ENCODE peak calls at places on chromosomes 7 and 10, in four cellular contexts. R, W, G and K are unnamed samples.

GRCh38 chr10:69572159-69573055 is 815 bp downstream of the NEUROG3 start:
- DNase-seq in G (no peak), W (no peak), R (peak), K (no peak)

GRCh38 chr10:71767420-71768035 is 5.8 kb downstream of the VSIR start:
- DNase-seq in W (no peak), G (no peak), R (no peak), K (no peak)

GRCh38 chr10:12638103-12638502 is 288.8 kb downstream of the CAMK1D start:
- DNase-seq in G (no peak), R (peak), W (no peak), K (no peak)

GRCh38 chr10:79399242-79399831 is 46.1 kb downstream of the ZCCHC24 start:
- DNase-seq in G (peak), W (no peak), R (peak), K (no peak)

GRCh38 chr7:46396501-46396900 is 475.4 kb upstream of the IGFBP3 start:
- DNase-seq in G (no peak), R (no peak), W (no peak), K (no peak)

GRCh38 chr7:108486291-108486966 is 30.2 kb upstream of the NRCAM start:
- DNase-seq in G (no peak), R (no peak), W (no peak), K (no peak)

GRCh38 chr10:188546-188945 is 53.3 kb downstream of the ZMYND11 start:
- DNase-seq in W (no peak), R (no peak), G (no peak), K (no peak)

GRCh38 chr10:99661370-99661749 is 2.1 kb downstream of the ENTPD7 start:
- DNase-seq in W (no peak), G (no peak), R (no peak), K (peak)

GRCh38 chr7:7265057-7265456 is 82.7 kb downstream of the C1GALT1 start:
- DNase-seq in R (no peak), W (peak), G (no peak), K (no peak)

GRCh38 chr10:4033341-4033896 is 248.4 kb upstream of the KLF6 start:
- DNase-seq in W (no peak), G (no peak), R (no peak), K (no peak)

GRCh38 chr10:97332586-97333350 is 1.8 kb downstream of the FRAT2 start:
- DNase-seq in G (peak), R (no peak), W (no peak), K (peak)

GRCh38 chr10:18332048-18332447 is 191.8 kb downstream of the CACNB2 start:
- DNase-seq in R (no peak), W (no peak), G (no peak), K (no peak)

GRCh38 chr7:125675169-125675568 is 745.5 kb upstream of the POT1 start:
- DNase-seq in G (no peak), W (no peak), R (no peak), K (no peak)

GRCh38 chr7:140458191-140458590 is 21.1 kb downstream of the MKRN1 start:
- DNase-seq in R (no peak), G (no peak), W (no peak), K (no peak)

GRCh38 chr10:66440562-66440961 is 485.3 kb upstream of the LRRTM3 start:
- DNase-seq in W (no peak), G (no peak), R (no peak), K (no peak)

GRCh38 chr7:18520450-18521235 is 25.1 kb downstream of the HDAC9 start:
- DNase-seq in G (no peak), W (no peak), R (no peak), K (no peak)

GRCh38 chr7:101951757-101952156 is 134.3 kb downstream of the CUX1 start:
- DNase-seq in G (no peak), W (no peak), R (no peak), K (no peak)

GRCh38 chr7:101954494-101954893 is 137.1 kb downstream of the CUX1 start:
- DNase-seq in G (no peak), W (no peak), R (no peak), K (no peak)

GRCh38 chr7:101953248-101953819 is 135.9 kb downstream of the CUX1 start:
- DNase-seq in G (no peak), W (no peak), R (peak), K (no peak)

GRCh38 chr7:101950450-101951119 is 133.2 kb downstream of the CUX1 start:
- DNase-seq in R (no peak), G (no peak), W (no peak), K (no peak)

DNA sequence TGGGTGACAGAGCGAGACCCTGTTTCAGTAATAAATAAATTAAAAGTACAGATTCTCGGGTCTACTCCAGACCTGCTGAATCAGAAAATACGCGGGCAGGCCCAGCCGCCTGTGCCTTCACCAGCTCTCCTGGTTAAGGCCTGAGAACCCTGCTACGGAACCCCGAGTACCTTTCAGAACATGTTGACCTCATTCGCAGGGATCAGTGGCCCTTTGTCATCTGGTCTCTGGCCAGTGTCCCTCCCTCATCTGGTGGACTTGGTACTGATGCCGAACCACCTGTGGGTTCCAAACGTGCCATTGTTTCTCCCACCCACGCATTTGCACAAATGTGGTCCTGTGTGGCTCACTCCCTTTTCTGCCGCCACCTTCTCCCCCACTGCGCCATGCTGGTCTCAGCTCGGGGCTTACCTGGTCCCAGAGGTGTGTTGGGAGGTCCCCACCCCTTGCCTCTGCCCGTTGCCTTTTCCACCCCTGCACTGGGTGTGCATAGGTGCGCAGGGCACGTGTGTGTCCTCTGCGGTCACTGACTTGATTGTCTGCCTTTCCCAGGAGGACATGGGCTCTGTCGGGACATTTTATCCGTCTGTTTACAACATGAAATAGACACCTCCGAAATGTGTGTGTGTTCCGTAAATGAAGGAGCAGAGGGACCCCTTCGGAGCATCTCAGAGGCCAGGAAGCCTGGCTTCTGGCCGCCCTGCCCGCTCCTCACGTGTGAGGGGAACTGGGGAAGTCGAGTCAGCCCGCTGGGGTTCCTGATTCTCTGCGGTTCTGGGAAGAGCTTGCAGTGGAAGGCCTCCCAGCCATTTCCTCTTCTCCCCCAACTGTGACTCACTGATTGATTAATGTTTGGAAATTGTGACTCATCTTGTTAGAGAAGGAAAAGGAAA is 135.2 kb downstream of the CUX1 start:
- DNase-seq in W (no peak), G (no peak), R (no peak), K (peak)
- TF ChIP-seq POLR2AphosphoS5 in W (no peak), G (no peak), R (peak), K (no peak)

DNA sequence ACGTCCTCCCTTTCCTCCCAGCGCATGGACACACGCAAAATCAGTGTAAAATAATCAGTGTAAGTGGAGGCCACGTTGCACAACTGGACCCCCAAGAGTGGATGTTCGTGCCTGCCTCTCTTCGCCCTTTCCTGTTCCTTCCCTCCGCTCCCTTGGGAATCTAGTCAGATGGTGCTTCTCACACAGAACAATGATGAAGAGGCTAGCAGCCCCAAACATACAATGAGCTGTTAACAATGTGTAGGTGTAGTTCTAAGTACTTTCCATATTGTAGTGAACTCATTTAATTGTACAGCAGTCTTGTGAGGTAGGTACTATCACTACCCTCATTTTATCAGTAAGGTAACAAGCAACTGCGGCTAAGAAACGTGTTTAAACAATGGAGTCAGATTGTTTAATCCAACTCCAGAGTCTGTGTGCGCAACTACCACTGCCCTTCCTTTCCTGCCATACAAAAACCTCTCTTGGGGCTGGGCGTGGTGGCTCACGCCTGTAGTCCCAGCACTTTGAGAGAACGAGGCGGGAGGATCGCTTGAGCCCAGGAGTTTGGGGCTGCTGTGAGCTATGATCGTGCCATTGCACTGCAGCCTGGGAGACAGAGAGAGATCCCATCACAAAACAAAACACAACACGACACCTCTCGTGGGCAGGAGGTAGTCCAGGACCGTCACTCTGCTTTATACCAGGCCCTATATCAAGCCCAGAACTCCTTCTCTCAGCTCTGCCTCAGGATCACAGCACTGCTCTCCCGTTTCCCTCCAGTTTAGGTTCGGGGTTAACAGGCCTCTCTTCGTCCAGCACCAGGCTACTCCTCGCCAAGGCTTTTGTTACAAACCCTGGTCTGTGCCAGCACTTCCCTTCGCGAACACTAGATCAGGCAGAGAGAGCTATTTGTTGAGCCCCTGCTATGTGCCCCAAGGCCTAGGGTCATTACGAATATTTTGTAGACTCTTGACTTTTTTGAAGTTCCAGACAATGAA is 1.1 kb downstream of the FKBP9 start:
- DNase-seq in R (no peak), W (no peak), G (peak), K (no peak)
- TF ChIP-seq POLR2AphosphoS5 in R (no peak), W (peak), G (no peak), K (no peak)

GRCh38 chr10:29409241-29410051 is 120.6 kb downstream of the LYZL1 start:
- DNase-seq in W (no peak), G (peak), R (peak), K (peak)
- TF ChIP-seq POLR2AphosphoS5 in W (peak), G (peak), R (peak), K (peak)

DNA sequence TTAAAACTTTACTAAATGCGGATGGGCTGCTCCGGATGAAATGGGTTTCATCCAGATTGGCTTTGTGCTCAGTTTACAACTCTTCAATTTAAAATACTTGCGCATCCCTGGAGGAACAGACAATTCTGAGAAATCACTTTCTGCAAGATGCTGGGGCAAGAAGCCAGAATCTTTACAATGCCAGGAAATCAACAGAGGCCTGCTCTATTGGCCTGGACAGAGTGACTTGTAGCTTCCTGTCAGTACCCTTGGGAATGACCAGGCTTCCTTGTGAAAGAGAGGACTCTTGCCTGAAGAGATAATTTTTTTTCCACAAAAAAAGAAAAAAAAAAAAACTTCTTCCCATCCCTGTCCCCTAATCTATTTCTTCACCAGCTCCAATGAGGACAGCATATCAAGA is 4.0 kb upstream of the FAM13C start:
- DNase-seq in G (no peak), W (no peak), R (no peak), K (no peak)
- TF ChIP-seq POLR2AphosphoS5 in G (no peak), W (no peak), R (no peak), K (no peak)

GRCh38 chr10:77533887-77534278 is 103.7 kb downstream of the KCNMA1 start:
- DNase-seq in G (no peak), W (no peak), R (peak), K (no peak)

GRCh38 chr10:77539147-77539935 is 98.3 kb downstream of the KCNMA1 start:
- DNase-seq in R (no peak), G (no peak), W (no peak), K (no peak)

GRCh38 chr10:77541247-77541646 is 96.4 kb downstream of the KCNMA1 start:
- DNase-seq in G (no peak), R (no peak), W (no peak), K (no peak)

GRCh38 chr10:77537051-77537450 is 100.6 kb downstream of the KCNMA1 start:
- DNase-seq in R (no peak), W (no peak), G (no peak), K (no peak)

DNA sequence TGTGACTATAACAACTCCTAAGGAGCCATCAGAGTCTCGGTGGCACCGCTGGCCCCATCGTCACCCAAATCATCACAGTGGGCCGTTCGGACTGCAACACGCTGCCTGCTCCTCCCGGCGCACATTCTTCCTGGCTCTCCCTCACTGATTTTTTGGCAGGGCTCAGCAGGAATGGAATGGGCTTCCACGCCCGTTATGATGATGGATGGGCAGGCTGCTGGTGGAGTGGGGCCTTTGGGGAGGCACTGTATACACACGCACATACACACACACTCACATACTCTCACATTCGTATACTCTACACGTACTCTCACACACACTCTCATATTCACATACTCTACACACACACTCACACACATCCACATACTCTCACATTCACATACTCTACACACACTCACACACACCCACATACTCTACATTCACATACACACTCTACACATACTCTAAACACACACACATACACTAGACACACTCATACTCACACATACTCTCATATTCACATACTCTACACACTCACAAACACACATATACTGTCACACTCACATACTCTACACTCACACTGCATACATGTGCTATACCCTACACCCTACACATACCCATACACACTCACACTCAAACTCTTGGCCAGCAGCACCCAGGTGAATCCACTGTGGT is 99.8 kb downstream of the KCNMA1 start:
- DNase-seq in G (no peak), R (no peak), W (no peak), K (no peak)
- TF ChIP-seq POLR2AphosphoS5 in G (no peak), R (no peak), W (peak), K (no peak)

GRCh38 chr10:59536151-59536550 is 173.5 kb downstream of the SLC16A9 start:
- DNase-seq in R (peak), W (no peak), G (no peak), K (no peak)
- TF ChIP-seq POLR2AphosphoS5 in R (peak), W (peak), G (peak), K (no peak)

GRCh38 chr7:100089458-100090201 is 861 bp downstream of the COPS6 start:
- DNase-seq in W (no peak), G (no peak), R (no peak), K (no peak)

GRCh38 chr7:100093054-100093453 is 4.3 kb downstream of the COPS6 start:
- DNase-seq in G (no peak), R (no peak), W (no peak), K (no peak)

GRCh38 chr7:100090527-100091410 is 2.0 kb downstream of the COPS6 start:
- DNase-seq in W (no peak), R (peak), G (no peak), K (no peak)

GRCh38 chr7:100093498-100093897 is 4.7 kb downstream of the COPS6 start:
- DNase-seq in W (no peak), R (peak), G (no peak), K (no peak)

DNA sequence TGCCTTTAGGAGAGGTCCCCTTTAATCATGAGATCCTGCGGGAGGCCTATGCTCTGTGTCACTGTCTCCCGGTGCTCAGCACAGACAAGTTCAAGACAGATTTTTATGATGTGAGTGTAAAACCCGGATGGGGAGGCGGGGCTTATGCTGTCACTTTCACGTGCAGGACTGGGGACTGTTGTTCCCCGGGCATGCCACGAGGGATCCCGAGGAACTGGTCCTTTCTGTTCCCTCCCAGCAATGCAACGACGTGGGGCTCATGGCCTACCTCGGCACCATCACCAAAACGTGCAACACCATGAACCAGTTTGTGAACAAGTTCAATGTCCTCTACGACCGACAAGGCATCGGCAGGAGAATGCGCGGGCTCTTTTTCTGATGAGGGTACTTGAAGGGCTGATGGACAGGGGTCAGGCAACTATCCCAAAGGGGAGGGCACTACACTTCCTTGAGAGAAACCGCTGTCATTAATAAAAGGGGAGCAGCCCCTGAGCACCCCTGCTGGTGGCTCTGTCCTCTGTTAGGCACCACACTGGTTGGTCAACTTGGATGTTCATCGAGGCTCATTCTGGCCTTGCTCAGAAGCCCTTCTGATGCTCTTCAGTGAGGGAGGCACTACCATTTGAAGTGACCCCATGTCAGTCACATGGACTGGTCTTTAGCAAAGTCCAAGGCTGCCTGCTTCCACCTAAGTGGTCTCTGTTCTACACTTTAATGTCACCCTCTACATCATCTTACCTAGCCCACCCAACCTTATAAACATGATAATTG is 2.8 kb downstream of the COPS6 start:
- DNase-seq in W (no peak), R (peak), G (no peak), K (no peak)
- TF ChIP-seq POLR2AphosphoS5 in W (no peak), R (peak), G (no peak), K (peak)